ENCODE peak calls at places on chromosomes 5 and 9, in four cellular contexts. L, G, K and F are unnamed samples.

GRCh38 chr5:180346358-180346757 is 6.8 kb downstream of the GFPT2 start:
- DNase-seq in L (no peak), G (no peak), K (no peak), F (no peak)

GRCh38 chr9:37333288-37333687 is 89.2 kb upstream of the GRHPR start:
- DNase-seq in L (no peak), G (no peak), K (no peak), F (no peak)

GRCh38 chr9:17453751-17454150 is 125.1 kb upstream of the SH3GL2 start:
- DNase-seq in L (no peak), G (no peak), K (no peak), F (no peak)

GRCh38 chr9:108534741-108535140 is 321.0 kb downstream of the ACTL7B start:
- DNase-seq in L (no peak), G (no peak), K (no peak), F (no peak)

GRCh38 chr5:143052967-143053682 is 282.9 kb downstream of the ARHGAP26 start:
- DNase-seq in L (no peak), G (no peak), K (no peak), F (no peak)

GRCh38 chr9:34662544-34663295 is at the start of gene CCL27:
- DNase-seq in L (no peak), G (no peak), K (no peak), F (no peak)

GRCh38 chr5:141326088-141326854 is 4.0 kb upstream of the PCDHGA1 start:
- DNase-seq in L (no peak), G (peak), K (peak), F (peak)

GRCh38 chr5:93008502-93009167 is 572.4 kb downstream of the NR2F1-AS1 start:
- DNase-seq in L (no peak), G (no peak), K (no peak), F (no peak)

GRCh38 chr5:170151105-170151831 is 45.6 kb downstream of the FOXI1 start:
- DNase-seq in L (peak), G (peak), K (no peak), F (no peak)

GRCh38 chr5:119470851-119471451 is 18.7 kb downstream of the HSD17B4 start:
- DNase-seq in L (no peak), G (no peak), K (no peak), F (no peak)

GRCh38 chr5:8650197-8650596 is 781.2 kb downstream of the MTRR start:
- DNase-seq in L (no peak), G (no peak), K (no peak), F (no peak)

GRCh38 chr9:17425379-17425778 is 153.5 kb upstream of the SH3GL2 start:
- DNase-seq in L (no peak), G (no peak), K (no peak), F (no peak)

GRCh38 chr5:22560115-22560514 is 293.0 kb downstream of the CDH12 start:
- DNase-seq in L (no peak), G (no peak), K (no peak), F (no peak)

GRCh38 chr5:95591490-95591901 is 28.4 kb upstream of the GPR150 start:
- DNase-seq in L (no peak), G (no peak), K (no peak), F (no peak)

GRCh38 chr5:135642934-135643333 is 64.1 kb upstream of the CXCL14 start:
- DNase-seq in L (peak), G (no peak), K (no peak), F (no peak)

GRCh38 chr5:132272341-132273210 is 15.1 kb downstream of the PDLIM4 start:
- DNase-seq in L (peak), G (peak), K (peak), F (peak)

GRCh38 chr9:126106404-126106803 is 220.2 kb upstream of the MVB12B start:
- DNase-seq in L (no peak), G (no peak), K (no peak), F (no peak)

GRCh38 chr5:52799358-52799982 is 11.8 kb downstream of the ITGA1 start:
- DNase-seq in L (no peak), G (peak), K (no peak), F (no peak)

GRCh38 chr9:127083133-127083532 is 39.3 kb downstream of the ANGPTL2 start:
- DNase-seq in L (no peak), G (no peak), K (no peak), F (no peak)

GRCh38 chr5:139676951-139677367 is 28.8 kb downstream of the CXXC5 start:
- DNase-seq in L (no peak), G (no peak), K (no peak), F (no peak)

GRCh38 chr9:137795156-137795666 is 82.4 kb upstream of the CACNA1B start:
- DNase-seq in L (no peak), G (no peak), K (no peak), F (no peak)

GRCh38 chr9:108300296-108301287 is 555.2 kb downstream of the ACTL7B start:
- DNase-seq in L (no peak), G (peak), K (no peak), F (no peak)

GRCh38 chr9:79581794-79582193 is 10.0 kb downstream of the TLE4 start:
- DNase-seq in L (peak), G (no peak), K (no peak), F (no peak)

GRCh38 chr5:88664630-88665029 is 218.4 kb downstream of the MEF2C start:
- DNase-seq in L (no peak), G (no peak), K (no peak), F (no peak)

GRCh38 chr9:69499959-69500358 is 172.2 kb downstream of the APBA1 start:
- DNase-seq in L (no peak), G (no peak), K (no peak), F (no peak)

DNA sequence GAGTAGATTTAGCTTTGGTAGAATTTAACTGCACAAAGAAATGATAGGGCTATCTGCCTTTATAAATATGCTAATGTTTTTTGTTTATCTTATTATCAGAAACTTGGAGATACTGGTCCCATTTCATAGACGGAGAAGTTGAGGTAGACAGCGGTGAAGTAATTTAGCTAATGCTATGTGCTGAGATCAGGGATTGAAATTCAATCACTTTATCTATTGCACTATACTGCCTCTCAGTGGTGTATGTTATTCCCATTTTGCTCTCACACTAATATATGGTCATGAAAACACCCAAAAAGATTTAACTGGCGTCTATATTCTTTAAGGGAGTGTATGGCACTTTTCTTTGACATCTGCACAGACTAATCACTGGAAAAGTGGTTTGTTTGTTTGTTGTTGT is 725.9 kb upstream of the WWC1 start:
- DNase-seq in L (no peak), G (no peak), K (no peak), F (no peak)
- TF ChIP-seq CTCF in L (no peak), G (no peak), K (no peak), F (no peak)

DNA sequence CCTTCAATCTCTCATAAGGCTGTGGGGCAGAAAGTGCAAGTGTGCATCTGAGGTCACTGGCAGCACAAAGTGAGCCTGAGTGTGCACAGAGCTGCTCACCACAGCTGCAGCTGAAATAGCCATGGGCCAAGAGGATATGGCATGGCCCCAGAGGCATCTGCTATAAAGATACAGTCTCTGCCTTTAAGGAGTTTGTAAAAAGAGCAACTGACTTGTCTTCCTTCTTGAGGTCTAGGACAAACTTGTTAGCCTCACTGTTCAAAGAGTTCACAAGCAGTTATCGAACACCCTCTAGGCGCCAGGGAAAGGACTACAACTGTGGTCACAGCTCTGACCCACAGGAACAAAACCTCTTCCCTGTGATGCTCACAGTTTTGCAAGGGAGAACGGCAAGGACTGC is 190.0 kb upstream of the TRIM32 start:
- DNase-seq in L (no peak), G (no peak), K (no peak), F (no peak)
- TF ChIP-seq CTCF in L (no peak), G (no peak), K (no peak), F (no peak)

DNA sequence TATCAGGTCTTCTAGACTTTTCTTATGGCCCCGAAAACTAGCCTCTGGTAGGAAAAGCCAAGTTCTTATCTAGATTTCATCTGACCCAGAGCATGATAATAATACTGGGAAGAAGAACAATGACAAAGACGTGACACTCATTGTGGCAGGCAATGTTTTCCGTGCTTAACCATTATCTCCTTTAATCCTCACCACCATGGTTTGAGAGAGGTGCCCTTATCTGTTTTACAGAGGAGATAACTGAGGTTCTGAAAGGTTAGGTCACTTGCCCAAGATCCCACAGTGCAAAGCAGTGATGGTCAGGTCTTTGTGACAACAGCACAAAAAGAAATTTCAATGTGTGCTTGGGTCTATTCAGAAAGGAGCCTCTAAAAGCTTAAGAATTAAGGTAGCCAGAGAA is 115.6 kb downstream of the DPYSL3 start:
- DNase-seq in L (no peak), G (no peak), K (no peak), F (no peak)
- TF ChIP-seq CTCF in L (no peak), G (no peak), K (no peak), F (no peak)

DNA sequence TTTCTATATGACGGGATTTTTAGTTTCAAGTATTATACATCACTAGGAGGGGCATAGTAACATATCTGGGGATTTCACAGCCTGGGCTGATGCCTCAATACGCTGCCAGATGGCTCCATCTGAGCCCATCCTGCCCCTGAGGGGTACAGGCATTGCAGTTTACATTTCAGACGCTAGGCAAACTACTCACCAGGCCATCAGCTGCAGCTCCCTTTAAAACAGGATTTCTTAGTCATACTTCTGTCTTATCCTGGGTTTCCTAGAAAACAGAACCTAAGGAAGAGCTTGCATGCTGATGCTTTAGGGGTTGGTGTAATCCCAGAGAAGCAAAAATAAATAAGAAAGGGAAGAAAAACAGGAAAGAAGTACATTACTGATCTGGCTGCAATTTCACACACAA is 372.8 kb upstream of the PIK3R1 start:
- DNase-seq in L (no peak), G (no peak), K (no peak), F (no peak)
- TF ChIP-seq CTCF in L (no peak), G (no peak), K (no peak), F (no peak)

GRCh38 chr9:136118367-136119258 is at the start of gene TMEM250:
- DNase-seq in L (peak), G (peak), K (peak), F (peak)
- TF ChIP-seq CTCF in L (no peak), G (peak), K (no peak), F (no peak)